ENCODE peak calls at places on chromosomes 6 and 20, in six cellular contexts. One of them, this sample, is unnamed.

GRCh38 chr6:28545955-28546354 is 20.3 kb downstream of the GPX5 start:
- DNase-seq in activated B cell treated with CpG ODN at 0.5 μM for 24 hours: no peak
- DNase-seq in suprapubic skin: no peak
- DNase-seq in uterus: no peak
- DNase-seq in A549: no peak
- DNase-seq in CD4-positive, alpha-beta T cell: no peak
- DNase-seq in this sample: no peak

GRCh38 chr20:34215711-34216381 is 25.4 kb upstream of the ASIP start:
- DNase-seq in A549: peak
- DNase-seq in CD4-positive, alpha-beta T cell: peak
- DNase-seq in uterus: peak
- DNase-seq in activated B cell treated with CpG ODN at 0.5 μM for 24 hours: peak
- DNase-seq in suprapubic skin: peak
- DNase-seq in this sample: peak

GRCh38 chr6:158222066-158222465 is 53.9 kb downstream of the GTF2H5 start:
- DNase-seq in uterus: no peak
- DNase-seq in A549: no peak
- DNase-seq in activated B cell treated with CpG ODN at 0.5 μM for 24 hours: no peak
- DNase-seq in CD4-positive, alpha-beta T cell: no peak
- DNase-seq in suprapubic skin: no peak
- DNase-seq in this sample: no peak

GRCh38 chr20:45347936-45348809 is at the start of gene SDC4:
- DNase-seq in CD4-positive, alpha-beta T cell: no peak
- DNase-seq in suprapubic skin: peak
- DNase-seq in A549: peak
- DNase-seq in uterus: peak
- DNase-seq in activated B cell treated with CpG ODN at 0.5 μM for 24 hours: no peak
- DNase-seq in this sample: peak

GRCh38 chr6:157983439-157984119 is 1.9 kb downstream of the SYNJ2 start:
- DNase-seq in suprapubic skin: no peak
- DNase-seq in A549: no peak
- DNase-seq in CD4-positive, alpha-beta T cell: no peak
- DNase-seq in activated B cell treated with CpG ODN at 0.5 μM for 24 hours: no peak
- DNase-seq in uterus: no peak
- DNase-seq in this sample: no peak

GRCh38 chr20:47784599-47785320 is 521 bp downstream of the SULF2 start:
- DNase-seq in suprapubic skin: no peak
- DNase-seq in A549: peak
- DNase-seq in activated B cell treated with CpG ODN at 0.5 μM for 24 hours: no peak
- DNase-seq in uterus: peak
- DNase-seq in CD4-positive, alpha-beta T cell: no peak
- DNase-seq in this sample: peak

GRCh38 chr6:90175627-90176538 is 120.8 kb downstream of the BACH2 start:
- DNase-seq in suprapubic skin: no peak
- DNase-seq in uterus: no peak
- DNase-seq in CD4-positive, alpha-beta T cell: no peak
- DNase-seq in activated B cell treated with CpG ODN at 0.5 μM for 24 hours: peak
- DNase-seq in A549: no peak
- DNase-seq in this sample: no peak

GRCh38 chr20:46955601-46956556 is 61.2 kb downstream of the EYA2 start:
- DNase-seq in suprapubic skin: no peak
- DNase-seq in uterus: no peak
- DNase-seq in CD4-positive, alpha-beta T cell: no peak
- DNase-seq in A549: no peak
- DNase-seq in activated B cell treated with CpG ODN at 0.5 μM for 24 hours: no peak
- DNase-seq in this sample: no peak

GRCh38 chr6:1827984-1828793 is 218.5 kb downstream of the FOXC1 start:
- DNase-seq in activated B cell treated with CpG ODN at 0.5 μM for 24 hours: no peak
- DNase-seq in CD4-positive, alpha-beta T cell: no peak
- DNase-seq in A549: no peak
- DNase-seq in suprapubic skin: no peak
- DNase-seq in uterus: no peak
- DNase-seq in this sample: no peak

GRCh38 chr6:111768431-111768770 is 104.9 kb downstream of the FYN start:
- DNase-seq in suprapubic skin: no peak
- DNase-seq in CD4-positive, alpha-beta T cell: no peak
- DNase-seq in uterus: no peak
- DNase-seq in activated B cell treated with CpG ODN at 0.5 μM for 24 hours: no peak
- DNase-seq in A549: no peak
- DNase-seq in this sample: no peak

GRCh38 chr6:52157301-52157930 is 28.8 kb upstream of the IL17A start:
- DNase-seq in suprapubic skin: no peak
- DNase-seq in activated B cell treated with CpG ODN at 0.5 μM for 24 hours: no peak
- DNase-seq in CD4-positive, alpha-beta T cell: no peak
- DNase-seq in A549: no peak
- DNase-seq in uterus: no peak
- DNase-seq in this sample: no peak

GRCh38 chr20:31740208-31740607 is 1.1 kb downstream of the TPX2 start:
- DNase-seq in suprapubic skin: no peak
- DNase-seq in A549: no peak
- DNase-seq in activated B cell treated with CpG ODN at 0.5 μM for 24 hours: no peak
- DNase-seq in uterus: no peak
- DNase-seq in CD4-positive, alpha-beta T cell: no peak
- DNase-seq in this sample: no peak

GRCh38 chr20:60087563-60088105 is 129.4 kb downstream of the CDH26 start:
- DNase-seq in uterus: no peak
- DNase-seq in suprapubic skin: no peak
- DNase-seq in A549: peak
- DNase-seq in CD4-positive, alpha-beta T cell: no peak
- DNase-seq in activated B cell treated with CpG ODN at 0.5 μM for 24 hours: no peak
- DNase-seq in this sample: no peak

GRCh38 chr6:42911171-42912021 is 4.5 kb upstream of the PTCRA start:
- DNase-seq in uterus: no peak
- DNase-seq in CD4-positive, alpha-beta T cell: no peak
- DNase-seq in suprapubic skin: no peak
- DNase-seq in A549: no peak
- DNase-seq in activated B cell treated with CpG ODN at 0.5 μM for 24 hours: no peak
- DNase-seq in this sample: peak

DNA sequence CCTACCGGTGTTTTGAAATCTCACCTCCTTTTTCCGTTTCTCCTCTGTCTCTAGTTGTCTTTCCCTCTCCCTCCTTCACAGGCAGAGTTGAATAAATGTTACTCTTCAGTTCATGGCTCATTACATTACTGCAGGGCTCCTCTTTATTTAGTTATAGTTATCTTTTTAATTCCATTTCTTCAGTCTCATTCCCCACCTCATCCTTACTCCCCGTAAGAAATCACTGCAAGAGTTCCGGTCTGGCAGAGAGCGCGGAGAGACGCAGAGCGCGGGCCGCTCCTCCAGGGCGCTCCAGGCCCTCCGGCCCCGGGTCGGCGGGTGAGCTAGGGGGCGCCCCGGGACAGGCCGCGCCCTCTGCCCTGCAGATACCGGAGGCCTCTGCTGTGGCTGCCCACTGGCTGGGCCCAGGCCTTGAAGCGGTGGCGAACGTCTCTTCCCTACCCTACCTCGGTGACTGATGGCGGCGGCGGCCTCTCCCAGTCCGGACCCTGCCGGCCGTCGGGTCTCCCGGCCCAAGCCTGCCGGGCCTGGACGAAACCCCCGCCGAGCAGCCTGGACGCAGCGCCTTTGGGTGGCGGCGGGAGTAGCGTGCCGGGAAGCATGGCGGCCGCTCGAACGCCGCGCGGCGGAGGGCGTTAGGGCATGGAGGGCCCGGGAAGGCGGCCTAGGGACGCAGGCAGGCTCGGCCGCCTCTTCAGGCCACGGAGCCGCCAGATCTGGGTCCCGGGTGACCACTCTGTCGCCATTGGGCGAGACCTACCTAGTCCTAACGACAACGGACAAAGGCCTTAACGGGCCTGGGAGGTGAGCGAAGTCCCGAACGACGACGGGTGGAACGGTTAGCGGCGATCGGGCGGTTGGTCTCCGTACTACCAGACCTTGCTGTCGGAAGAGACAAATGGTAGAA is 16.4 kb upstream of the HMGN4 start:
- DNase-seq in A549: peak
- DNase-seq in uterus: peak
- DNase-seq in suprapubic skin: peak
- DNase-seq in CD4-positive, alpha-beta T cell: peak
- DNase-seq in activated B cell treated with CpG ODN at 0.5 μM for 24 hours: peak
- DNase-seq in this sample: peak
- TF ChIP-seq CTCF in A549: peak
- TF ChIP-seq CTCF in uterus: peak
- TF ChIP-seq CTCF in suprapubic skin: no peak
- TF ChIP-seq CTCF in CD4-positive, alpha-beta T cell: peak
- TF ChIP-seq CTCF in activated B cell treated with CpG ODN at 0.5 μM for 24 hours: no peak
- TF ChIP-seq CTCF in this sample: peak

GRCh38 chr20:43544501-43544900 is 14.3 kb upstream of the SGK2 start:
- DNase-seq in activated B cell treated with CpG ODN at 0.5 μM for 24 hours: no peak
- DNase-seq in uterus: no peak
- DNase-seq in suprapubic skin: no peak
- DNase-seq in CD4-positive, alpha-beta T cell: no peak
- DNase-seq in A549: no peak
- DNase-seq in this sample: no peak
- TF ChIP-seq CTCF in activated B cell treated with CpG ODN at 0.5 μM for 24 hours: no peak
- TF ChIP-seq CTCF in uterus: no peak
- TF ChIP-seq CTCF in suprapubic skin: no peak
- TF ChIP-seq CTCF in CD4-positive, alpha-beta T cell: no peak
- TF ChIP-seq CTCF in A549: no peak
- TF ChIP-seq CTCF in this sample: no peak

DNA sequence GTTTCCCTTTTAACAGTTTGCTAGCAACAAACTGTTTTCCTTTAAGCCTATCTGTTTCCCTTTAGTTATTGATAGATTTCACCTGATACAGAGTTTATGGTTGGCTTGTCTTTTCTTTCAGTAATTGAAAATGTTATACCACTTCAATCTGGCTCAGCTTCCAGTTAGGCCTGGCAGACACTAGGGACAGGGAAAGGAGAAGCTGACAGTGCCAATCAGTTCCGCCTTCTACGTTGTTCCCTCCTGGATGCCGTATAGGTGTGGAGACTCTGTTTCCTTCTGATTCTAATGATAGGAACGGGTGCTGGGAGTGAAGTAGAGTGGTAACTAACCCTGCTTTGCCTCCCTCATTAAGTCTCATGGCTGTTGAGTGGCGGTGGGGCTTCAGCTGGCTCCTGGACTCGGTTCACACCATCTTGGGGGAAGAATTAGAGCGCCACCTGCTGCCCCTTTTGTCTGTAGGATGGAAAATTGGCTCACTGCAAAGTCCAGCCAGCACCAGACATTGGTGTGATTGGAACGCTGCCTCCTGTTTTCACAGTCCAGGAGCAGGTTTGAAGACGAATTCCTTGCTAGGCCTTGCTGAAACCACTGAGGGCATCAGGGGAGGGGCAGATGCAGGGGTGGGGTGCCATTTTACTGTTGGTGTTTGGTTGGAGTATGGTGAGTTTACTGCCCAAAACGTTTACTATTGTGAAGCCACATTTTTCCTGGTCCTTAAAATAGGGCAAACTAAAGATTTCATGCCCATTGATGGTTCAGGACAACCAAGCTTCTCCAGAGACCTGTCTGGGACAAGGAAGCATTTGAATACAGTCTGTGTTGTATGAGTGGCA is 1729.5 kb downstream of the GRIK2 start:
- DNase-seq in uterus: no peak
- DNase-seq in activated B cell treated with CpG ODN at 0.5 μM for 24 hours: no peak
- DNase-seq in A549: peak
- DNase-seq in CD4-positive, alpha-beta T cell: no peak
- DNase-seq in suprapubic skin: no peak
- DNase-seq in this sample: peak
- TF ChIP-seq CTCF in uterus: no peak
- TF ChIP-seq CTCF in activated B cell treated with CpG ODN at 0.5 μM for 24 hours: no peak
- TF ChIP-seq CTCF in A549: peak
- TF ChIP-seq CTCF in CD4-positive, alpha-beta T cell: no peak
- TF ChIP-seq CTCF in suprapubic skin: no peak
- TF ChIP-seq CTCF in this sample: peak

DNA sequence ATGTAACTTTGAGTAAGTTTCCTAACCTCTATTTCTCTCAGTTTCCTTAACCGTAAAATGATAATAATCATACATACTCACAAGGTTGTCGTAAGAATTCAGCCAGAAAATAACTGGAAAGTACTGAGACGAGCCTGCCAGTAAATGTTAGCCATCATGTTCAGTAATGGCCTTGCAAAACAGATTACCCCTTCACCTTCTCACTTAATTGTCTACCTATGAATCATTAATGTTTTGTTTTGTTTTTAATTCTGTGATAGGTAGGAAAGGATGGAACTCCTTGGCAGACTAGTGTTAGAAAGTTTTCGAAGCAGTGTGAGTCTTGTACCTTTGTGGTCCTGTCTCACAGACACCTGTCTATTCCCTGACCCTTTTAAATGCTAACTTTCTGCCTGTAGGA is 50.6 kb downstream of the MAPK14 start:
- DNase-seq in CD4-positive, alpha-beta T cell: no peak
- DNase-seq in activated B cell treated with CpG ODN at 0.5 μM for 24 hours: no peak
- DNase-seq in uterus: no peak
- DNase-seq in suprapubic skin: no peak
- DNase-seq in A549: no peak
- DNase-seq in this sample: no peak
- TF ChIP-seq CTCF in CD4-positive, alpha-beta T cell: no peak
- TF ChIP-seq CTCF in activated B cell treated with CpG ODN at 0.5 μM for 24 hours: no peak
- TF ChIP-seq CTCF in uterus: no peak
- TF ChIP-seq CTCF in suprapubic skin: no peak
- TF ChIP-seq CTCF in A549: no peak
- TF ChIP-seq CTCF in this sample: no peak

GRCh38 chr20:53929399-53929798 is 141.0 kb downstream of the BCAS1 start:
- DNase-seq in activated B cell treated with CpG ODN at 0.5 μM for 24 hours: no peak
- DNase-seq in CD4-positive, alpha-beta T cell: no peak
- DNase-seq in suprapubic skin: no peak
- DNase-seq in A549: no peak
- DNase-seq in uterus: no peak
- DNase-seq in this sample: no peak

GRCh38 chr20:53929974-53930650 is 140.3 kb downstream of the BCAS1 start:
- DNase-seq in activated B cell treated with CpG ODN at 0.5 μM for 24 hours: no peak
- DNase-seq in CD4-positive, alpha-beta T cell: no peak
- DNase-seq in A549: no peak
- DNase-seq in uterus: no peak
- DNase-seq in suprapubic skin: no peak
- DNase-seq in this sample: no peak

GRCh38 chr20:53933232-53933846 is 137.1 kb downstream of the BCAS1 start:
- DNase-seq in activated B cell treated with CpG ODN at 0.5 μM for 24 hours: no peak
- DNase-seq in A549: no peak
- DNase-seq in CD4-positive, alpha-beta T cell: no peak
- DNase-seq in suprapubic skin: no peak
- DNase-seq in uterus: no peak
- DNase-seq in this sample: no peak

GRCh38 chr20:53930651-53931504 is 139.5 kb downstream of the BCAS1 start:
- DNase-seq in CD4-positive, alpha-beta T cell: no peak
- DNase-seq in suprapubic skin: no peak
- DNase-seq in activated B cell treated with CpG ODN at 0.5 μM for 24 hours: no peak
- DNase-seq in uterus: no peak
- DNase-seq in A549: no peak
- DNase-seq in this sample: no peak

DNA sequence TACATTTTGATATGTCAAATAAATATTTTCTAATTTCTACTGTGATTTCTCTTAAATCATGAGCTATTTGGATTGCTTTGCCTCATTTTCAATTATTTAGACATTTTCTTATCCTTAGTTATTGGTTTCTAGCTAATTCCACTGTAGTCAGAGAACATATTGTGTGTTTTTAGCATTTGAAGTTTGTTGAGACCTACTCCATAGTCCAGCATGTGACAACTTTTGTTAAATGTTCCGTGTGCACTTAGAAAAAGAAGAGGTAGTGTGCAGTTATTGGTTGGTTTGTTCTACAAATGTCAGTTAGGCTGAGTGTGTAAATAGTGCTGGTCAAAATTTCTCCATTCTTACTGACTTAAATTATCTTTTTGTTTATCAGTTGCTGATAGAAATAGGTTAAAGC is 138.8 kb downstream of the BCAS1 start:
- DNase-seq in uterus: no peak
- DNase-seq in CD4-positive, alpha-beta T cell: no peak
- DNase-seq in suprapubic skin: no peak
- DNase-seq in activated B cell treated with CpG ODN at 0.5 μM for 24 hours: no peak
- DNase-seq in A549: no peak
- DNase-seq in this sample: no peak
- TF ChIP-seq CTCF in uterus: no peak
- TF ChIP-seq CTCF in CD4-positive, alpha-beta T cell: no peak
- TF ChIP-seq CTCF in suprapubic skin: no peak
- TF ChIP-seq CTCF in activated B cell treated with CpG ODN at 0.5 μM for 24 hours: no peak
- TF ChIP-seq CTCF in A549: no peak
- TF ChIP-seq CTCF in this sample: no peak